ENCODE peak calls at places on chromosomes 6 and 20, in eight cellular contexts. X, T, C, K, V, J, H and D are unnamed samples.

GRCh38 chr6:11712760-11713159 is 65.8 kb downstream of the ADTRP start:
- DNase-seq in T (no peak), V (peak), X (no peak), J (no peak), C (no peak), H (no peak), K (peak), D (peak)

GRCh38 chr6:129331450-129332138 is 378.4 kb downstream of the ARHGAP18 start:
- DNase-seq in K (no peak), X (no peak), T (no peak), H (no peak), C (no peak), J (no peak), V (no peak), D (no peak)

GRCh38 chr6:28785962-28786679 is 137.7 kb downstream of the TRIM27 start:
- DNase-seq in T (no peak), K (no peak), C (no peak), H (no peak), J (no peak), X (no peak), V (no peak), D (no peak)

GRCh38 chr6:17394192-17394611 is 807 bp downstream of the CAP2 start:
- DNase-seq in C (peak), J (no peak), T (peak), K (peak), H (peak), V (peak), X (peak), D (peak)

GRCh38 chr6:26125015-26125690 is 37.9 kb downstream of the HFE start:
- DNase-seq in J (no peak), T (peak), V (peak), K (peak), C (peak), H (no peak), X (no peak), D (no peak)

GRCh38 chr6:90028080-90028778 is 134.0 kb downstream of the GJA10 start:
- DNase-seq in H (no peak), V (no peak), C (no peak), X (no peak), K (no peak), J (no peak), T (no peak), D (no peak)

GRCh38 chr20:11852801-11853200 is 64.9 kb upstream of the BTBD3 start:
- DNase-seq in K (no peak), J (no peak), T (no peak), X (no peak), H (no peak), V (no peak), C (no peak), D (no peak)

GRCh38 chr6:57097596-57097995 is 7.6 kb downstream of the ZNF451 start:
- DNase-seq in V (no peak), C (no peak), J (no peak), T (no peak), H (no peak), K (no peak), X (no peak), D (no peak)

GRCh38 chr6:111591901-111592461 is 13.7 kb downstream of the TRAF3IP2 start:
- DNase-seq in J (no peak), H (no peak), X (no peak), K (no peak), T (no peak), V (no peak), C (no peak), D (no peak)

GRCh38 chr20:56607061-56607704 is 21.9 kb upstream of the TFAP2C start:
- DNase-seq in K (no peak), H (no peak), C (no peak), J (no peak), T (no peak), V (no peak), X (no peak), D (no peak)

GRCh38 chr6:134041093-134041492 is 11.3 kb downstream of the SLC2A12 start:
- DNase-seq in J (no peak), X (peak), K (no peak), V (no peak), T (no peak), C (peak), H (no peak), D (no peak)

GRCh38 chr6:37257320-37257633 is 295 bp upstream of the TBC1D22B start:
- DNase-seq in K (no peak), C (no peak), X (no peak), H (no peak), V (no peak), J (no peak), T (no peak), D (no peak)

GRCh38 chr6:106486236-106486635 is 125.7 kb downstream of the CRYBG1 start:
- DNase-seq in H (no peak), C (no peak), J (no peak), V (no peak), X (no peak), K (no peak), T (no peak), D (no peak)

GRCh38 chr20:22597303-22597702 is 12.9 kb upstream of the FOXA2 start:
- DNase-seq in J (no peak), C (no peak), K (no peak), H (no peak), T (no peak), V (no peak), X (no peak), D (no peak)

GRCh38 chr6:154337423-154338005 is 19.1 kb downstream of the IPCEF1 start:
- DNase-seq in J (no peak), X (no peak), H (no peak), T (no peak), K (no peak), V (no peak), C (no peak), D (no peak)

DNA sequence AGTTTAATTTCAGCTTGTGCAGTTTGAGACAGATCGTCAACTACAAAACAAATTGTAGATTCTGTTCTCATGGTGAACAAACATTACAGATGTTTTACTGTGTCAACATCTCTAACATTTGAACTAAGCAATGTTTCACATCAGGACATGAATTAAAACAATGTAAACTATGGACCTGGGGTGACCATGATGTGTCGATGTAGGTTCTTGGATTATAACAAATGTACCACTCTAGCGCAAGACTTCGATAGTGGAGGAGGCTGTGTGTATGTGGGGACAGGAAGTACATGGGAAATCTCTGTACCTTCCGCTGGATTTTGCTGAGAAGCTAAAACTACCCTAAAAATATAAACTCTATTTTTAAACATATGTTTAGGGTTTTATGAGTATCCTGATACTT is 17.1 kb downstream of the HIVEP2 start:
- DNase-seq in T (no peak), V (no peak), K (no peak), C (no peak), X (no peak), H (no peak), J (no peak), D (no peak)
- TF ChIP-seq POLR2A in T (no peak), V (no peak), K (no peak), C (no peak), X (no peak), H (no peak), J (no peak), D (no peak)

DNA sequence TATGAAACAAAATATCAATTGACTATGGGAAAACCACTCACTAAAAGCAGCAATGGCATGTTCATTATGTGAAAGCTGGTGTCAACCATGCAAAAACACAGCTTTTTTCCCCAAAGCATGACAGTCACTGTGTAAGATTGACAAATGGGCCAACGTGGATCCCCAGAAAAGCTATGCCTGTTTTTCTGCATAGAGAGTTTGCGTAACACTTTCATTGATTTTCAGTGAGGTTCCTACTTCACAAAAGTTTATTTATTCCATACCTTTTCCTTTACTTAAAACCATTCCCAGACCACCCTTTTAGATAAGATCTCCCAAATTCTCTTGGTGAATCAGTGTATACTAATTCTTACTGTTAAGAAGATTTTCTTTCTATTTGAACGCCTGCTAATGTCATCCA is 138.4 kb upstream of the GLP1R start:
- DNase-seq in H (no peak), X (no peak), C (no peak), J (no peak), V (no peak), T (no peak), K (no peak), D (no peak)
- TF ChIP-seq POLR2A in H (no peak), X (no peak), C (no peak), J (no peak), V (no peak), T (no peak), K (no peak), D (no peak)

GRCh38 chr20:62602550-62602949 is 39.8 kb upstream of the SLCO4A1 start:
- DNase-seq in H (peak), T (peak), C (no peak), J (peak), K (no peak), V (no peak), X (no peak), D (no peak)

GRCh38 chr20:62604796-62605195 is 37.5 kb upstream of the SLCO4A1 start:
- DNase-seq in V (no peak), K (no peak), H (no peak), T (no peak), J (no peak), C (no peak), X (no peak), D (no peak)

GRCh38 chr20:62603021-62603906 is 39.0 kb upstream of the SLCO4A1 start:
- DNase-seq in X (no peak), C (no peak), J (peak), V (peak), K (peak), T (peak), H (peak), D (peak)

GRCh38 chr20:62605236-62605948 is 36.9 kb upstream of the SLCO4A1 start:
- DNase-seq in K (no peak), X (no peak), V (no peak), C (no peak), J (no peak), T (no peak), H (no peak), D (no peak)

GRCh38 chr20:62603907-62604785 is 38.2 kb upstream of the SLCO4A1 start:
- DNase-seq in V (no peak), C (no peak), X (no peak), T (no peak), H (no peak), J (no peak), K (no peak), D (no peak)
- TF ChIP-seq POLR2A in V (no peak), C (no peak), X (no peak), T (no peak), H (no peak), J (no peak), K (no peak), D (no peak)

DNA sequence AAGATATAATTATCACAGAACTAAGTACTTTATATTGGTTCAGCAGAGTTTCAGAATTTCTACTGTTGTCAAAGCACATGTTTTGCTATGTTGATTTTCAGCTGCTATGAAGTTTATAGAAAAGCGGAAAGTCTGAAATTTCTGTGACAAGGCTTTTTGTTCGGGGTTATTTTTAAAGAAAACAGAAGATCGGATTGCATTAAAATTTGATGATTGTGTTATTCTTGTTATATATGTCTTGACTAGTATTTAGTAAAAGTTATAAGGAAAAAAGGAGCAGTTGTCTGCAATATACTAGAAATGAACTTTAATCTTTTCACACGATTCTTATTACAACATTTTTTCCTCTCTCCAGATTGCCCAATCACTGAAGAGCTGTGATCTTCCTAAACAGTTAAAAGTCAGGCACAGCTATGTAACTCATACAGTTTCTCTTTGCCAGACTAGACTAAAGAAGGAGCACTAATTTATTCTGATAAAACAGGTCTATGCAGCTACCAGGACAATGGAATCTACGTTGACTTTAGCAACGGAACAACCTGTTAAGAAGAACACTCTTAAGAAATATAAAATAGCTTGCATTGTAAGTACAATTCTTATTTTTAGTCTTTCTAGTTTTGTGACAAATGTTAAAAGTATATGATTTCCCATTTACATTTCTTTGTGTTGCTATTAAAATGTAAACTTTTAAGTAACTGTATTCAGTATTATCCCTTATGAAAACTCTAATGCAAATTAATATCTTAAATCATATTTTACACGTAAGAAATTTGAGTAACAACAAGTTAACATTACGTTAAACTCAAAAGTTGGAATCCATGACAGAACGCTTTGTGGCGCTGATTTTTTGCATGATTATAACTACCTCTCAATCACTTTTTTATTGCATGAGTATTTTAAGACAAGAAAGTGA is at the start of gene ENPP3:
- DNase-seq in C (no peak), T (no peak), J (no peak), H (no peak), X (no peak), V (no peak), K (no peak), D (no peak)
- TF ChIP-seq POLR2A in C (no peak), T (no peak), J (no peak), H (no peak), X (no peak), V (no peak), K (no peak), D (no peak)

GRCh38 chr6:130558131-130558530 is 192.3 kb downstream of the TMEM200A start:
- DNase-seq in V (no peak), T (no peak), H (no peak), C (no peak), K (no peak), X (no peak), J (no peak), D (no peak)
- TF ChIP-seq POLR2A in V (no peak), T (no peak), H (no peak), C (no peak), K (no peak), X (no peak), J (no peak), D (no peak)

DNA sequence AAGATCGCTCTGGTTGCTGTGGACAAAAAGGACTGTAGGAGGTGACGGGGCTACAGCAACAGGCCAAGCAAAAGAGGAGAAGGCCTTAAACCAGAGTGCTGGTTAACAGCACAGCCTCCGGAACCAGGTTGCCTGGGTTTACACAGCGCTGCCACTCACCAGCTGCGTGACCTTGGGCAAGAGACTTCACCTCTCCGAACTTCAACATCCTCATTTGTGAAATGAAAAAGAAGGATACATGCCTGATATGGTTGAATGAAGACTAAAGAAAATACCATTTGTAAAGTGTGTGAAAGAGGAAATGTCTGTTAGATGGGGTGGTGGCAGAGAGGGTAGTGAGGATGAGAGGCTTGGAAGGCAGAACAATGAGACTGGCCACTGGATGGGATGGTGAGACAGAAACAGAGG is 44.9 kb downstream of the PREX1 start:
- DNase-seq in K (no peak), V (no peak), X (no peak), T (no peak), C (no peak), J (no peak), H (no peak), D (no peak)
- TF ChIP-seq POLR2A in K (no peak), V (no peak), X (no peak), T (no peak), C (no peak), J (no peak), H (no peak), D (no peak)

DNA sequence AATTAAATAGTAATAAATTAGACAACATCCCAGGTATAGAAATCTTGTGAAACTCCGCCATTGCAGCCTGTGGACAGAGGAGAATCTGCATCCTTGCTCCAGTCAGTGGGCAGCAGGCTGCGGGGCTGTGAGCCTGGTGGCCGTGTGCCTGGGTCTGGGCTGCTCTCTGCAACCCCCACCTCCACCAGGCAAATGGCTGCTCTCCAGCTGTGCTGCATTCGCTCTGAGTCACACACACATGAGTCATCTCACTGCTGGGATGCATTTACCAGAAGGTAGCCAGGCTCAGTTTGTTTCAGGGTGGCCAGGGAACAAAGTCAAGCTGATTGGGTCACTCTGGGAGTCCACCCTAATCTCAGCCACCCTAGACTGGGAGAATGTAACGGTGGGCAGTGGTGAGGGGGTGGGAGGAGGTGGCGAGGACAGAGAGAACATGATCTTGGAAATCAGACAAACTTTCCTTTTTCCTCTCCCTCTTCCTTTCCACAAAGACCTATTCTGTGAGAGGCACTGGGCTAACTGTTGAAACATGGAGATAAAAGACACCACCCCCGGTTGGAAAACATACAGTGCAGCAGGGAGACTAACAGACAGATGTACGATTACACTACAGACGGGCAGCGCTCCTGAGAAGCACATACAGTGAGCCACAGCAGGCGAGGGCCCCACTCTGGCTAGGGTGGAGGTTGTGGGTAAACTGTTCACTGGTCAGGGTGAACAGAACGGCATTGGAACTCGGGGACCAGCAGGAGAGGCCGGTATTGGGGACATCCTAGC is 59.2 kb downstream of the TRAM2 start:
- DNase-seq in H (peak), T (peak), C (peak), J (peak), X (peak), K (peak), V (peak), D (peak)
- TF ChIP-seq POLR2A in H (peak), T (no peak), C (no peak), J (no peak), X (no peak), K (peak), V (peak), D (peak)